ENCODE peak calls at places on chromosomes 7 and 10, in eight cellular contexts. One of them, this sample, is unnamed.

GRCh38 chr10:113047605-113047962 is 97.5 kb downstream of the TCF7L2 start:
- DNase-seq in upper lobe of right lung: no peak
- DNase-seq in foreskin keratinocyte: no peak
- DNase-seq in left lung: no peak
- DNase-seq in nephron progenitor cell: no peak
- DNase-seq in GM13977: no peak
- DNase-seq in IMR-90: no peak
- DNase-seq in AG09309: no peak
- DNase-seq in this sample: no peak

GRCh38 chr10:3566627-3567026 is 218.4 kb downstream of the KLF6 start:
- DNase-seq in left lung: no peak
- DNase-seq in AG09309: no peak
- DNase-seq in GM13977: no peak
- DNase-seq in nephron progenitor cell: no peak
- DNase-seq in upper lobe of right lung: no peak
- DNase-seq in IMR-90: no peak
- DNase-seq in foreskin keratinocyte: no peak
- DNase-seq in this sample: no peak

GRCh38 chr10:61617586-61617985 is 45.1 kb upstream of the CABCOCO1 start:
- DNase-seq in left lung: no peak
- DNase-seq in nephron progenitor cell: no peak
- DNase-seq in AG09309: no peak
- DNase-seq in IMR-90: no peak
- DNase-seq in upper lobe of right lung: no peak
- DNase-seq in GM13977: no peak
- DNase-seq in foreskin keratinocyte: no peak
- DNase-seq in this sample: no peak

GRCh38 chr7:128874140-128875031 is 11.7 kb downstream of the ATP6V1F start:
- DNase-seq in nephron progenitor cell: no peak
- DNase-seq in GM13977: no peak
- DNase-seq in AG09309: no peak
- DNase-seq in upper lobe of right lung: no peak
- DNase-seq in left lung: no peak
- DNase-seq in foreskin keratinocyte: no peak
- DNase-seq in IMR-90: no peak
- DNase-seq in this sample: no peak

GRCh38 chr10:78129211-78129610 is 95.5 kb downstream of the RPS24 start:
- DNase-seq in foreskin keratinocyte: no peak
- DNase-seq in left lung: no peak
- DNase-seq in IMR-90: no peak
- DNase-seq in nephron progenitor cell: no peak
- DNase-seq in AG09309: no peak
- DNase-seq in GM13977: no peak
- DNase-seq in upper lobe of right lung: no peak
- DNase-seq in this sample: no peak

GRCh38 chr7:55280031-55280454 is 85.1 kb upstream of the LANCL2 start:
- DNase-seq in IMR-90: peak
- DNase-seq in AG09309: peak
- DNase-seq in upper lobe of right lung: no peak
- DNase-seq in GM13977: peak
- DNase-seq in left lung: no peak
- DNase-seq in nephron progenitor cell: peak
- DNase-seq in foreskin keratinocyte: no peak
- DNase-seq in this sample: peak

GRCh38 chr7:46160861-46161260 is 239.8 kb upstream of the IGFBP3 start:
- DNase-seq in foreskin keratinocyte: peak
- DNase-seq in left lung: no peak
- DNase-seq in GM13977: no peak
- DNase-seq in AG09309: no peak
- DNase-seq in upper lobe of right lung: no peak
- DNase-seq in IMR-90: no peak
- DNase-seq in nephron progenitor cell: no peak
- DNase-seq in this sample: no peak

GRCh38 chr7:140062118-140062527 is 628 bp downstream of the PARP12 start:
- DNase-seq in GM13977: peak
- DNase-seq in IMR-90: no peak
- DNase-seq in foreskin keratinocyte: peak
- DNase-seq in upper lobe of right lung: peak
- DNase-seq in nephron progenitor cell: no peak
- DNase-seq in AG09309: no peak
- DNase-seq in left lung: no peak
- DNase-seq in this sample: peak

GRCh38 chr10:132443605-132443997 is 46.6 kb downstream of the PWWP2B start:
- DNase-seq in foreskin keratinocyte: no peak
- DNase-seq in GM13977: peak
- DNase-seq in nephron progenitor cell: no peak
- DNase-seq in upper lobe of right lung: peak
- DNase-seq in IMR-90: peak
- DNase-seq in AG09309: no peak
- DNase-seq in left lung: peak
- DNase-seq in this sample: peak

GRCh38 chr10:71220689-71221540 is 8.5 kb downstream of the UNC5B start:
- DNase-seq in left lung: no peak
- DNase-seq in IMR-90: no peak
- DNase-seq in foreskin keratinocyte: no peak
- DNase-seq in GM13977: no peak
- DNase-seq in AG09309: no peak
- DNase-seq in upper lobe of right lung: peak
- DNase-seq in nephron progenitor cell: no peak
- DNase-seq in this sample: peak

GRCh38 chr10:132328738-132329137 is 3.3 kb upstream of the LRRC27 start:
- DNase-seq in left lung: no peak
- DNase-seq in GM13977: no peak
- DNase-seq in upper lobe of right lung: no peak
- DNase-seq in AG09309: no peak
- DNase-seq in foreskin keratinocyte: no peak
- DNase-seq in IMR-90: no peak
- DNase-seq in nephron progenitor cell: no peak
- DNase-seq in this sample: no peak

GRCh38 chr10:90363799-90364483 is 493.9 kb downstream of the HTR7 start:
- DNase-seq in IMR-90: no peak
- DNase-seq in left lung: no peak
- DNase-seq in nephron progenitor cell: no peak
- DNase-seq in AG09309: no peak
- DNase-seq in foreskin keratinocyte: no peak
- DNase-seq in GM13977: no peak
- DNase-seq in upper lobe of right lung: no peak
- DNase-seq in this sample: no peak

GRCh38 chr7:137695942-137696341 is 150.8 kb downstream of the DGKI start:
- DNase-seq in nephron progenitor cell: no peak
- DNase-seq in IMR-90: no peak
- DNase-seq in foreskin keratinocyte: no peak
- DNase-seq in GM13977: no peak
- DNase-seq in left lung: no peak
- DNase-seq in upper lobe of right lung: no peak
- DNase-seq in AG09309: no peak
- DNase-seq in this sample: no peak

GRCh38 chr10:23351914-23352313 is 7.3 kb upstream of the C10orf67 start:
- DNase-seq in foreskin keratinocyte: peak
- DNase-seq in upper lobe of right lung: no peak
- DNase-seq in GM13977: no peak
- DNase-seq in AG09309: no peak
- DNase-seq in left lung: no peak
- DNase-seq in IMR-90: peak
- DNase-seq in nephron progenitor cell: no peak
- DNase-seq in this sample: no peak

GRCh38 chr10:29998142-29998808 is 61.1 kb downstream of the JCAD start:
- DNase-seq in upper lobe of right lung: peak
- DNase-seq in GM13977: peak
- DNase-seq in foreskin keratinocyte: peak
- DNase-seq in nephron progenitor cell: peak
- DNase-seq in left lung: no peak
- DNase-seq in AG09309: peak
- DNase-seq in IMR-90: peak
- DNase-seq in this sample: peak

GRCh38 chr7:122595885-122596284 is 103.0 kb downstream of the RNF133 start:
- DNase-seq in foreskin keratinocyte: no peak
- DNase-seq in IMR-90: no peak
- DNase-seq in left lung: no peak
- DNase-seq in AG09309: no peak
- DNase-seq in GM13977: no peak
- DNase-seq in nephron progenitor cell: no peak
- DNase-seq in upper lobe of right lung: no peak
- DNase-seq in this sample: no peak

DNA sequence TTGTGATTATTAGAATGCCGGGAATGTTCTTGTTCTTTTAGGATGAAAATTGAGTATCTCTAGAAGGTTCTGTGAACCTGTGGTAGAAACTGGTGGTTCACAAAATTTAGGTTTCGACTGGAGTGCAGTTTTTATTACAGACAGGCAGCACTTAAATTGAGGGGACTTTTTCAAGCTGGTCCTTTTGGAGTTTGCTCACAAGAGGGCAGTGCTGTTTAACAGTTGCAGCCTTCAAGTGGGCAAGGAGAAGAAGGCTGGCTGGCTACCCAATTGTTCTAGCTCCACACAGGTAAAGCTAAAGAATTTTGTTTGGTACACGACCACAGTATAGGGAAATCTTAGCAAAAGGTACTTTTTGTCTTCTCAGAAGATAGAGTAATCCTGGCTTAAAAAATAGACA is 233.6 kb downstream of the SNX13 start:
- DNase-seq in nephron progenitor cell: peak
- DNase-seq in left lung: no peak
- DNase-seq in IMR-90: peak
- DNase-seq in upper lobe of right lung: no peak
- DNase-seq in foreskin keratinocyte: no peak
- DNase-seq in AG09309: peak
- DNase-seq in GM13977: peak
- DNase-seq in this sample: peak
- TF ChIP-seq CTCF in nephron progenitor cell: peak
- TF ChIP-seq CTCF in left lung: peak
- TF ChIP-seq CTCF in IMR-90: peak
- TF ChIP-seq CTCF in upper lobe of right lung: peak
- TF ChIP-seq CTCF in foreskin keratinocyte: peak
- TF ChIP-seq CTCF in AG09309: peak
- TF ChIP-seq CTCF in GM13977: peak
- TF ChIP-seq CTCF in this sample: peak

DNA sequence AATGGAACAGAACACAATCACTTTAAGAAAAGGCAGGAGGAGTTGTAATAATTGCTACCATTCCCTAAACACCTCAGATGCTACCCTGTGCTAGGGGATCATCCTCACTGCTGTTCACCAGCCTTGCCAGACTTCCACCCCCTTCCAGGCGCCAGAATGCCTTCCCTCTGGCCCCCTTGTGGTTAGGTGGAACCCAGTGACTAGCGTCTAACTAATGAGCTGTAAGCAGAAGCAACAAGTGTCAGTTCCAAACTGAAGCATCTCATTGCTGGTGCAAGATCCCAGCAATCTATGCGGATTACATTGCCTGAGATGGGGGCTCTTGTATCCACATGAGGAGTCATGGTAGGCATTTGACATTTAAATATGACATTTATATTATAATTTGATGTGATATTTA is 86.6 kb downstream of the FRMD4A start:
- DNase-seq in upper lobe of right lung: no peak
- DNase-seq in left lung: no peak
- DNase-seq in foreskin keratinocyte: no peak
- DNase-seq in IMR-90: peak
- DNase-seq in AG09309: no peak
- DNase-seq in GM13977: no peak
- DNase-seq in nephron progenitor cell: no peak
- DNase-seq in this sample: no peak
- TF ChIP-seq CTCF in upper lobe of right lung: no peak
- TF ChIP-seq CTCF in left lung: no peak
- TF ChIP-seq CTCF in foreskin keratinocyte: peak
- TF ChIP-seq CTCF in IMR-90: peak
- TF ChIP-seq CTCF in AG09309: no peak
- TF ChIP-seq CTCF in GM13977: no peak
- TF ChIP-seq CTCF in nephron progenitor cell: no peak
- TF ChIP-seq CTCF in this sample: no peak

GRCh38 chr10:86281396-86281795 is 85.2 kb downstream of the GRID1 start:
- DNase-seq in AG09309: no peak
- DNase-seq in IMR-90: no peak
- DNase-seq in left lung: no peak
- DNase-seq in GM13977: no peak
- DNase-seq in nephron progenitor cell: no peak
- DNase-seq in foreskin keratinocyte: no peak
- DNase-seq in upper lobe of right lung: no peak
- DNase-seq in this sample: no peak
- TF ChIP-seq CTCF in AG09309: no peak
- TF ChIP-seq CTCF in IMR-90: no peak
- TF ChIP-seq CTCF in left lung: no peak
- TF ChIP-seq CTCF in GM13977: no peak
- TF ChIP-seq CTCF in nephron progenitor cell: no peak
- TF ChIP-seq CTCF in foreskin keratinocyte: no peak
- TF ChIP-seq CTCF in upper lobe of right lung: no peak
- TF ChIP-seq CTCF in this sample: no peak

GRCh38 chr10:8074881-8075280 is 20.4 kb downstream of the GATA3 start:
- DNase-seq in AG09309: no peak
- DNase-seq in upper lobe of right lung: no peak
- DNase-seq in GM13977: no peak
- DNase-seq in left lung: no peak
- DNase-seq in nephron progenitor cell: no peak
- DNase-seq in IMR-90: no peak
- DNase-seq in foreskin keratinocyte: no peak
- DNase-seq in this sample: no peak
- TF ChIP-seq CTCF in AG09309: no peak
- TF ChIP-seq CTCF in upper lobe of right lung: no peak
- TF ChIP-seq CTCF in GM13977: no peak
- TF ChIP-seq CTCF in left lung: no peak
- TF ChIP-seq CTCF in nephron progenitor cell: no peak
- TF ChIP-seq CTCF in IMR-90: no peak
- TF ChIP-seq CTCF in foreskin keratinocyte: no peak
- TF ChIP-seq CTCF in this sample: no peak

GRCh38 chr7:91383875-91384274 is 119.6 kb downstream of the FZD1 start:
- DNase-seq in left lung: no peak
- DNase-seq in nephron progenitor cell: no peak
- DNase-seq in upper lobe of right lung: no peak
- DNase-seq in AG09309: no peak
- DNase-seq in GM13977: no peak
- DNase-seq in foreskin keratinocyte: no peak
- DNase-seq in IMR-90: no peak
- DNase-seq in this sample: no peak
- TF ChIP-seq CTCF in left lung: no peak
- TF ChIP-seq CTCF in nephron progenitor cell: no peak
- TF ChIP-seq CTCF in upper lobe of right lung: no peak
- TF ChIP-seq CTCF in AG09309: no peak
- TF ChIP-seq CTCF in GM13977: no peak
- TF ChIP-seq CTCF in foreskin keratinocyte: no peak
- TF ChIP-seq CTCF in IMR-90: no peak
- TF ChIP-seq CTCF in this sample: no peak

GRCh38 chr7:66153691-66154090 is 39.0 kb downstream of the CRCP start:
- DNase-seq in GM13977: no peak
- DNase-seq in IMR-90: no peak
- DNase-seq in foreskin keratinocyte: no peak
- DNase-seq in nephron progenitor cell: no peak
- DNase-seq in AG09309: no peak
- DNase-seq in left lung: no peak
- DNase-seq in upper lobe of right lung: no peak
- DNase-seq in this sample: no peak
- TF ChIP-seq CTCF in GM13977: no peak
- TF ChIP-seq CTCF in IMR-90: no peak
- TF ChIP-seq CTCF in foreskin keratinocyte: no peak
- TF ChIP-seq CTCF in nephron progenitor cell: no peak
- TF ChIP-seq CTCF in AG09309: no peak
- TF ChIP-seq CTCF in left lung: no peak
- TF ChIP-seq CTCF in upper lobe of right lung: no peak
- TF ChIP-seq CTCF in this sample: no peak